ENCODE peak calls at places on chromosomes 12 and 14, in nine cellular contexts. B, N, F, P, R, I, E, M and X are unnamed samples.

GRCh38 chr14:64998455-64998931 is 11.8 kb downstream of the FNTB start:
- DNase-seq in R (peak), N (no peak), M (no peak), E (no peak), I (no peak), P (no peak), F (peak), B (peak), X (no peak)

GRCh38 chr12:79983492-79983891 is 48.6 kb upstream of the PPP1R12A start:
- DNase-seq in F (peak), E (no peak), P (no peak), N (no peak), I (no peak), B (peak), M (peak), R (peak), X (peak)

GRCh38 chr14:20564501-20564997 is 3.7 kb upstream of the RNASE9 start:
- DNase-seq in B (no peak), F (no peak), P (no peak), N (no peak), M (no peak), R (no peak), E (no peak), I (no peak), X (no peak)

GRCh38 chr14:68181395-68182326 is 362.1 kb downstream of the RAD51B start:
- DNase-seq in E (no peak), I (no peak), M (no peak), P (no peak), N (no peak), F (peak), R (peak), B (peak), X (peak)

GRCh38 chr12:70365648-70366518 is at the start of gene KCNMB4:
- DNase-seq in M (no peak), N (no peak), B (peak), R (peak), P (peak), E (peak), I (peak), F (no peak), X (peak)

GRCh38 chr14:70595443-70596185 is 4.8 kb downstream of the MED6 start:
- DNase-seq in R (no peak), F (peak), P (no peak), N (no peak), B (peak), M (no peak), E (no peak), I (no peak), X (peak)

GRCh38 chr12:109803678-109804077 is 29.5 kb downstream of the TRPV4 start:
- DNase-seq in B (no peak), R (no peak), F (no peak), I (no peak), N (no peak), E (no peak), M (no peak), P (no peak), X (no peak)

GRCh38 chr12:104115587-104115975 is 22.4 kb downstream of the NFYB start:
- DNase-seq in N (no peak), R (no peak), E (no peak), B (no peak), M (no peak), P (no peak), I (no peak), F (peak), X (no peak)

GRCh38 chr12:79409562-79409961 is 281.2 kb downstream of the PAWR start:
- DNase-seq in E (no peak), R (peak), M (peak), B (peak), N (no peak), I (no peak), F (peak), P (no peak), X (peak)

GRCh38 chr14:101128478-101129450 is 225.2 kb upstream of the RTL1 start:
- DNase-seq in R (no peak), M (no peak), B (no peak), I (peak), F (no peak), E (peak), P (no peak), N (no peak), X (no peak)

GRCh38 chr14:61712137-61712536 is 16.8 kb downstream of the HIF1A start:
- DNase-seq in R (peak), F (no peak), N (no peak), P (no peak), I (no peak), E (no peak), B (no peak), M (no peak), X (no peak)

GRCh38 chr14:24189059-24189375 is 401 bp upstream of the IPO4 start:
- DNase-seq in I (no peak), R (no peak), M (no peak), B (no peak), F (no peak), N (no peak), E (no peak), P (no peak), X (no peak)
- TF ChIP-seq CTCF in I (no peak), R (no peak), M (no peak), B (no peak), F (no peak), N (no peak), E (no peak), P (no peak), X (no peak)

GRCh38 chr12:116153983-116154382 is 123.5 kb downstream of the MED13L start:
- DNase-seq in P (no peak), M (no peak), I (no peak), E (no peak), F (no peak), B (no peak), R (no peak), N (no peak), X (no peak)
- H3K4me3 ChIP-seq in P (no peak), M (no peak), I (no peak), E (no peak), F (no peak), B (no peak), R (no peak), N (no peak), X (no peak)

DNA sequence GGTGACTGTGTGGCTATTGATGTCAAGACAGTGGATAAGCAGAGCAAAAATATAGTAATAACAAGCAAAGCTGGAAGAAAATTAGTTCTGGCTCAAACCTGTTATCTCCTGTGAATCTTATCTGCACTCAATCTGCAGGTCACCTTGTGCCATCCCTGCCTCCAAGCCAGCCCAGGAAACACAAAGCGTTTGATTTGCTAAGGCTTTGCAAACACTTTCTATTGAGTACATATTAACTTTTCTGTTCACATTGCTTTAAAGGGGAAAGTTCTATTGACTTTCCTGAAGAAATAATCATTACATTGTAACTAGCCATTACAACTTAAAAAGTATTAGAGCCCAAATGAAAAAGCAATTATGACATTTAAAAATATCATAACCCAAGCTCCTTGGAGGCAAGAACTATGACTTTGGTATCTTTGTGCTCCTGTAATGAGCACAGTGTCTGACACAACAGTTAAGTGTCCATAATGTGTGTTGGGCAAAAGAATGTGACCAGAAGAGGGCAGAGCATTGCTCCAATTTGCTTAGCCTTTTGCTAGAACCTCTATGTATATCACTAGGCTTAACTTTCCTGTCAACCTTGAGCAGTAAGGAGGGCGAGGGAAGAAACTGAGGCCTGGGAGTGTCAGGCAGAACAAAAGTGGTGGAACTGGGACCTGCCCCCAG is 24.7 kb downstream of the SERPINA3 start:
- DNase-seq in I (no peak), M (no peak), R (peak), P (no peak), E (no peak), B (no peak), F (peak), N (no peak), X (no peak)
- TF ChIP-seq CTCF in I (no peak), M (peak), R (peak), P (peak), E (no peak), B (no peak), F (peak), N (no peak), X (peak)

GRCh38 chr12:31922341-31923062 is 36.7 kb upstream of the RESF1 start:
- DNase-seq in P (no peak), N (no peak), F (peak), I (no peak), M (no peak), R (peak), E (no peak), B (peak), X (peak)

GRCh38 chr12:31923063-31923412 is 36.2 kb upstream of the RESF1 start:
- DNase-seq in R (no peak), F (peak), P (no peak), N (no peak), I (no peak), M (no peak), B (no peak), E (no peak), X (no peak)

GRCh38 chr12:31931796-31932715 is 27.2 kb upstream of the RESF1 start:
- DNase-seq in R (no peak), F (no peak), P (no peak), M (no peak), N (no peak), B (no peak), E (no peak), I (no peak), X (no peak)

GRCh38 chr12:31929140-31929526 is 30.1 kb upstream of the RESF1 start:
- DNase-seq in F (no peak), B (no peak), E (no peak), M (no peak), I (no peak), R (no peak), N (no peak), P (no peak), X (no peak)

GRCh38 chr12:31928246-31929139 is 30.7 kb upstream of the RESF1 start:
- DNase-seq in B (no peak), P (no peak), N (no peak), R (no peak), E (no peak), I (no peak), M (no peak), F (no peak), X (no peak)
- H3K4me3 ChIP-seq in B (no peak), P (no peak), N (no peak), R (no peak), E (no peak), I (no peak), M (no peak), F (no peak), X (no peak)

DNA sequence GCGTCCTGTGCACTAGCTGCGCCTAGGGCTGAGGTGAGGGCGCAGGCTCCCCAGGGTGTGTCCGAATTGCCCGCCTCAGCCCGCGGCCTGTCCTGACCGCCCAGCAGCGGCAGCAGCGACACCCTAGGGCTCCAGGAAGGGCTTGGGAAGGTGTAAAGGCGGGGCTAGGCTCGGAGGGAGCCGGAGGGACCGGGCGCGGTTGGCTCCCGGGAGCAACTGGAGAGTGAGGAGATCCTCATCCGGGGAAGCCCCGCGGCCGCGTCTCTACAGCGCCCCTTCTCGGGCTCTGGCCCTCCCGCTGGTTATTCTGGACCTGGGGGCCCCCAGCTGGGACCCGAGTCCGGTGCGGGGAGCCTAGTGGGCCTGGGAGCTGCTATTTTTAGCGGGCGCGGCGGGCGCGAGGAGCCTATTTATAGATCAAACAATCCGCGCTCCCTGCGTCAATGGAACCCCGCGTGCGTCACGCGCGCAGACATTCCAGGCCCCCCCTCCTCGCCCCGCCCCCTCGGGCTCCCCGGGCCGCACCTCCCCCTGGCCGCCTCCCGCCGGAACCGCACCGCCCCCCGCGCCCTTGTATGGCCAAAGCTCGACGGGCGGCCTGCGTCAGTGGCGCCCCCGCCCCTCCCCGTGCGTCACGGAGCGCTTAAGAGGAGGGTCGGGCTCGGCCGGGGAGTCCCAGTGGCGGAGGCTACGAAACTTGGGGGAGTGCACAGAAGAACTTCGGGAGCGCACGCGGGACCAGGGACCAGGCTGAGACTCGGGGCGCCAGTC is at the start of gene NR4A1:
- DNase-seq in P (peak), E (peak), B (peak), I (peak), M (peak), F (peak), N (peak), R (peak), X (peak)
- TF ChIP-seq CTCF in P (peak), E (no peak), B (no peak), I (peak), M (no peak), F (no peak), N (peak), R (peak), X (peak)